ENCODE peak calls at places on chromosomes 11 and 22, in five cellular contexts. D, V, I, N and C are unnamed samples.
A peak's percentile ranks its signal among the peaks of the same experiment; 100 is the strongest.

GRCh38 chr22:46633334-46633890 is 13.2 kb downstream of the GRAMD4 start:
- DNase-seq in D (no peak), V (no peak), I (no peak), N (no peak), C (no peak)

GRCh38 chr11:534592-535518 is 521 bp downstream of the HRAS start:
- DNase-seq in D (peak; percentile 38), V (peak; percentile 9), I (peak; percentile 35), N (no peak), C (peak; percentile 55)

GRCh38 chr22:37193629-37194191 is 5.7 kb upstream of the C1QTNF6 start:
- DNase-seq in D (no peak), V (no peak), I (no peak), N (no peak), C (no peak)

GRCh38 chr11:72758304-72758689 is 6.1 kb upstream of the ARAP1 start:
- DNase-seq in D (no peak), V (peak; percentile 73), I (no peak), N (no peak), C (no peak)

GRCh38 chr11:45409587-45409986 is 123.4 kb upstream of the SYT13 start:
- DNase-seq in D (no peak), V (no peak), I (no peak), N (no peak), C (no peak)

GRCh38 chr22:41531736-41532477 is 12.4 kb downstream of the POLR3H start:
- DNase-seq in D (no peak), V (no peak), I (no peak), N (no peak), C (no peak)

GRCh38 chr22:36811094-36811797 is 5.6 kb downstream of the PVALB start:
- DNase-seq in D (no peak), V (no peak), I (no peak), N (no peak), C (no peak)

GRCh38 chr11:132050577-132051180 is 680.3 kb downstream of the NTM start:
- DNase-seq in D (no peak), V (no peak), I (no peak), N (no peak), C (no peak)

GRCh38 chr11:132683602-132684001 is 848.7 kb downstream of the OPCML start:
- DNase-seq in D (no peak), V (no peak), I (no peak), N (no peak), C (peak; percentile 27)

GRCh38 chr11:109791337-109791736 is 301.9 kb upstream of the ZC3H12C start:
- DNase-seq in D (no peak), V (no peak), I (no peak), N (no peak), C (no peak)

GRCh38 chr11:75800728-75801361 is 14.2 kb upstream of the UVRAG start:
- DNase-seq in D (no peak), V (no peak), I (no peak), N (no peak), C (no peak)

GRCh38 chr11:14336507-14337503 is 22.2 kb downstream of the RRAS2 start:
- DNase-seq in D (no peak), V (peak; percentile 86), I (peak; percentile 66), N (no peak), C (no peak)

GRCh38 chr11:11611381-11611780 is 10.4 kb downstream of the GALNT18 start:
- DNase-seq in D (no peak), V (no peak), I (no peak), N (no peak), C (no peak)

GRCh38 chr11:8732748-8733241 is 50.2 kb downstream of the RPL27A start:
- DNase-seq in D (no peak), V (peak; percentile 87), I (no peak), N (no peak), C (no peak)

GRCh38 chr22:19806213-19807160 is 45.9 kb downstream of the TBX1 start:
- DNase-seq in D (no peak), V (peak; percentile 19), I (peak; percentile 50), N (no peak), C (peak; percentile 16)

GRCh38 chr22:40450651-40451050 is 80.3 kb downstream of the SGSM3 start:
- DNase-seq in D (no peak), V (no peak), I (no peak), N (no peak), C (no peak)

GRCh38 chr11:102293873-102294601 is 23.2 kb upstream of the BIRC3 start:
- DNase-seq in D (peak; percentile 41), V (peak; percentile 69), I (no peak), N (no peak), C (peak; percentile 63)

GRCh38 chr11:123357990-123358827 is 71.9 kb upstream of the GRAMD1B start:
- DNase-seq in D (peak; percentile 62), V (peak; percentile 0), I (no peak), N (peak; percentile 34), C (peak; percentile 20)

GRCh38 chr11:126519653-126520573 is 164.4 kb downstream of the ST3GAL4 start:
- DNase-seq in D (no peak), V (no peak), I (no peak), N (no peak), C (no peak)

GRCh38 chr11:74327076-74327475 is 15.6 kb upstream of the P4HA3 start:
- DNase-seq in D (no peak), V (no peak), I (no peak), N (no peak), C (no peak)

GRCh38 chr11:73156686-73157085 is 14.6 kb upstream of the FCHSD2 start:
- DNase-seq in D (no peak), V (no peak), I (no peak), N (no peak), C (no peak)

GRCh38 chr11:68684385-68685356 is at the start of gene GAL:
- DNase-seq in D (peak; percentile 63), V (no peak), I (no peak), N (no peak), C (peak; percentile 53)

GRCh38 chr11:73366265-73366610 is 10.0 kb upstream of the RELT start:
- DNase-seq in D (no peak), V (no peak), I (no peak), N (no peak), C (no peak)

GRCh38 chr22:46545041-46545796 is 7.8 kb upstream of the CELSR1 start:
- DNase-seq in D (no peak), V (no peak), I (no peak), N (peak; percentile 25), C (no peak)

GRCh38 chr11:76657139-76657823 is 13.3 kb downstream of the LRRC32 start:
- DNase-seq in D (no peak), V (no peak), I (no peak), N (no peak), C (no peak)

GRCh38 chr22:35102663-35103062 is 36.7 kb downstream of the ISX start:
- DNase-seq in D (peak; percentile 25), V (no peak), I (peak; percentile 5), N (no peak), C (peak; percentile 77)

GRCh38 chr22:37746366-37747089 is 49.7 kb downstream of the TRIOBP start:
- DNase-seq in D (peak; percentile 36), V (no peak), I (no peak), N (no peak), C (no peak)

GRCh38 chr22:41722496-41722895 is 23.2 kb downstream of the MEI1 start:
- DNase-seq in D (no peak), V (no peak), I (no peak), N (no peak), C (no peak)

GRCh38 chr22:19853879-19854777 is 546 bp downstream of the GNB1L start:
- DNase-seq in D (no peak), V (peak; percentile 18), I (no peak), N (no peak), C (peak; percentile 64)

GRCh38 chr11:122900803-122901202 is 18.2 kb downstream of the JHY start:
- DNase-seq in D (no peak), V (no peak), I (no peak), N (no peak), C (no peak)

GRCh38 chr22:45242778-45243191 is 2.1 kb upstream of the KIAA0930 start:
- DNase-seq in D (no peak), V (no peak), I (no peak), N (no peak), C (no peak)
- TF ChIP-seq CTCF in D (peak; percentile 19), V (no peak), I (no peak), N (no peak), C (no peak)

GRCh38 chr11:105109855-105110750 is 29.5 kb downstream of the CARD18 start:
- DNase-seq in D (no peak), V (peak; percentile 53), I (no peak), N (no peak), C (no peak)
- H3K4me2 ChIP-seq in D (no peak overlapping the region), V (no peak overlapping the region), I (no peak overlapping the region), N (no peak overlapping the region), C (peak overlapping the region; percentile 45)

DNA sequence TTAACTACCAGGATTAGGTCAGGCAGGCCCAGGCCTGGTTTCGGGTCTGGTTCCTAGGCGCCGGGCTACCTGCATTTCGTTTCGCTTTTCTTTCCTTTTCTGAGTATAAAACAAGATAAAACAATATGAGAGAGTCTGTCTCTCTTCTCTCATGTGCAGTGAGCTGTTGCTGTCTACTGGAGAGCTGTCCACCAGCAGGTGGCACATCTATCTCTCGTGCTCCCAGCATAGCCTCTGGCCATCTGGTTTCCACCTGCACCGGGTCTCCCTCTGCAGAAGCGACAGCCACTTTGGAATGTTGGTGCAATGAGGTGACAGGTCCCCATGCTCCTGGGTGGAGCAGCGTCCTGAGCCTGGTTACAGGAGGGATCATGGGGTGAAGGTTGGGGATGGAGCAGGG is 27.7 kb downstream of the RIBC2 start:
- DNase-seq in D (peak; percentile 73), V (peak; percentile 78), I (peak; percentile 46), N (no peak), C (peak; percentile 78)
- TF ChIP-seq CTCF in D (peak; percentile 64), V (peak; percentile 79), I (peak; percentile 62), N (peak; percentile 53), C (peak; percentile 69)

DNA sequence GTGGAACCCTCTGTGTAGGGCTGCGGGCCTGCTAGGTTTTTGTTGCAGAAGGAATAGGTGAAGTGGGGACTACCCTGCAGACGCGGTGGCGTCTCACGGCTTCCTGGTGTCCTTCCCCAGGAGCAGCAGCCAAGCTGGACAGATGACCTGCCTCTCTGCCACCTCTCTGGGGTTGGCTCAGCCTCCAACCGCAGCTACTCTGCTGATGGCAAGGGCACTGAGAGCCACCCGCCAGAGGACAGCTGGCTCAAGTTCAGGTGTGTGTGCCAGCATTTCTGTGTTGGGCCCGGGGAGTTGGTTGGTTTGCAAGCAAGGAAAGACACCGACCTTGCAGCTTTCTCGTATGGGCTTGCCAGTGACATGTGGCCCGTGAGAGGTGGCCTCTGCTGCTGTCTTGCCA is 15.3 kb downstream of the TAB1 start:
- DNase-seq in D (no peak), V (no peak), I (no peak), N (no peak), C (no peak)
- H3K4me2 ChIP-seq in D (no peak overlapping the region), V (no peak overlapping the region), I (no peak overlapping the region), N (no peak overlapping the region), C (no peak overlapping the region)

GRCh38 chr11:30333405-30333804 is 10.5 kb downstream of the ARL14EP start:
- DNase-seq in D (peak; percentile 15), V (no peak), I (no peak), N (no peak), C (peak; percentile 36)
- TF ChIP-seq CTCF in D (peak; percentile 61), V (peak; percentile 45), I (peak; percentile 61), N (peak; percentile 48), C (peak; percentile 55)